ENCODE peak calls at places on chromosomes 3 and 15, in eight cellular contexts. C is activated T-helper 1 cell treated with Interleukin-2 at 50 U/mL for 16 hours, M is GM12891, N is Caco-2, W is SJSA1, T is T-helper 9 cell, K is stomach, J is A172. Z is an unnamed sample.

GRCh38 chr3:86771741-86772512 is 219.0 kb downstream of the VGLL3 start:
- DNase-seq in C (no peak), M (no peak), N (no peak), W (no peak), T (no peak), K (no peak), J (no peak), Z (no peak)

GRCh38 chr3:128068156-128068620 is 16.0 kb downstream of the SEC61A1 start:
- DNase-seq in C (no peak), M (peak; percentile 52), N (no peak), W (no peak), T (no peak), K (no peak), J (peak; percentile 36), Z (peak; percentile 29)

GRCh38 chr3:25648107-25648535 is 16.6 kb downstream of the TOP2B start:
- DNase-seq in C (peak; percentile 47), M (no peak), N (peak; percentile 76), W (peak; percentile 77), T (peak; percentile 81), K (peak; percentile 87), J (peak; percentile 76), Z (peak; percentile 67)

GRCh38 chr15:84828433-84828908 is 11.3 kb downstream of the ALPK3 start:
- DNase-seq in C (no peak), M (no peak), N (no peak), W (no peak), T (no peak), K (no peak), J (no peak), Z (no peak)

GRCh38 chr3:123357275-123357674 is 91.6 kb downstream of the ADCY5 start:
- DNase-seq in C (no peak), M (no peak), N (no peak), W (no peak), T (no peak), K (no peak), J (no peak), Z (no peak)

GRCh38 chr3:172201136-172201989 is 162.0 kb downstream of the FNDC3B start:
- DNase-seq in C (no peak), M (no peak), N (no peak), W (peak; percentile 59), T (no peak), K (peak; percentile 73), J (peak; percentile 59), Z (no peak)

GRCh38 chr15:71440479-71441071 is 325.3 kb downstream of the THSD4 start:
- DNase-seq in C (no peak), M (no peak), N (no peak), W (no peak), T (no peak), K (no peak), J (peak; percentile 58), Z (peak; percentile 53)

GRCh38 chr3:29805757-29806156 is 524.9 kb downstream of the RBMS3 start:
- DNase-seq in C (no peak), M (no peak), N (no peak), W (no peak), T (no peak), K (no peak), J (no peak), Z (no peak)

GRCh38 chr3:116034797-116035196 is 410.5 kb downstream of the LSAMP start:
- DNase-seq in C (no peak), M (no peak), N (no peak), W (no peak), T (no peak), K (no peak), J (no peak), Z (peak; percentile 81)

GRCh38 chr3:13460341-13460736 is 19.8 kb upstream of the HDAC11 start:
- DNase-seq in C (no peak), M (no peak), N (no peak), W (no peak), T (no peak), K (no peak), J (no peak), Z (no peak)

GRCh38 chr3:52896613-52897012 is 735 bp downstream of the STIMATE start:
- DNase-seq in C (no peak), M (no peak), N (no peak), W (no peak), T (no peak), K (no peak), J (no peak), Z (no peak)

GRCh38 chr3:52195823-52196331 is 2.1 kb upstream of the ALAS1 start:
- DNase-seq in C (no peak), M (no peak), N (no peak), W (no peak), T (no peak), K (no peak), J (peak; percentile 38), Z (no peak)

GRCh38 chr3:49238274-49239127 is 38.5 kb downstream of the C3orf62 start:
- DNase-seq in C (no peak), M (no peak), N (peak; percentile 50), W (no peak), T (no peak), K (peak; percentile 25), J (no peak), Z (no peak)

GRCh38 chr3:171311784-171312183 is 148.4 kb downstream of the TNIK start:
- DNase-seq in C (no peak), M (no peak), N (no peak), W (no peak), T (no peak), K (no peak), J (no peak), Z (no peak)

GRCh38 chr3:134328846-134329245 is 45.4 kb downstream of the AMOTL2 start:
- DNase-seq in C (no peak), M (no peak), N (peak; percentile 25), W (no peak), T (no peak), K (no peak), J (peak; percentile 62), Z (no peak)